ENCODE peak calls at places on chromosomes 3 and 15, in eight cellular contexts. U is Kasumi-1; A is fibroblast of lung; X is activated CD4-positive, alpha-beta T cell treated with anti-CD3 and anti-CD28 coated beads, Interleukin-2, amount 10 ng/mL, durations not matched to agents 7 days and 5 days; F is NCI-H2081; R is C1 segment of cervical spinal cord; I is lower lobe of right lung; P is RWPE1. V is an unnamed sample.
A peak's percentile ranks its signal among the peaks of the same experiment; 100 is the strongest.

GRCh38 chr3:11603628-11604027 is 40.1 kb downstream of the VGLL4 start:
- DNase-seq in U (no peak), R (no peak), P (no peak), F (no peak), I (no peak), A (peak; percentile 94), X (no peak), V (no peak)

GRCh38 chr3:109899930-109900329 is 562.6 kb upstream of the DPPA4 start:
- DNase-seq in F (no peak), R (no peak), A (no peak), I (no peak), P (no peak), U (no peak), X (no peak), V (no peak)

GRCh38 chr15:90552162-90552928 is 22.6 kb downstream of the CRTC3 start:
- DNase-seq in X (no peak), I (no peak), U (no peak), F (no peak), P (no peak), A (peak; percentile 80), R (no peak), V (no peak)

GRCh38 chr15:57692709-57693108 is 13.8 kb upstream of the POLR2M start:
- DNase-seq in I (no peak), X (no peak), A (peak; percentile 72), P (no peak), U (no peak), R (no peak), F (no peak), V (no peak)

GRCh38 chr3:48952510-48953118 is 34.0 kb downstream of the ARIH2 start:
- DNase-seq in I (peak; percentile 49), X (peak; percentile 54), R (no peak), A (no peak), F (peak; percentile 19), P (no peak), U (no peak), V (peak; percentile 40)

GRCh38 chr15:91790826-91791225 is 62.7 kb upstream of the SLCO3A1 start:
- DNase-seq in P (peak; percentile 93), U (no peak), A (no peak), I (no peak), R (no peak), X (no peak), F (no peak), V (no peak)

GRCh38 chr3:13338231-13338630 is 81.9 kb downstream of the NUP210 start:
- DNase-seq in P (no peak), X (no peak), R (no peak), U (no peak), A (no peak), I (no peak), F (no peak), V (no peak)

GRCh38 chr3:37935756-37936666 is 54.6 kb upstream of the VILL start:
- DNase-seq in F (no peak), X (no peak), A (peak; percentile 91), U (no peak), P (peak; percentile 60), I (no peak), R (no peak), V (peak; percentile 48)

GRCh38 chr3:161405836-161406235 is 34.5 kb upstream of the SPTSSB start:
- DNase-seq in X (no peak), P (no peak), U (no peak), F (no peak), R (no peak), I (no peak), A (no peak), V (no peak)

GRCh38 chr15:31471731-31472430 is 145.2 kb downstream of the KLF13 start:
- DNase-seq in P (no peak), U (no peak), F (no peak), A (peak; percentile 88), R (no peak), I (no peak), X (no peak), V (no peak)

GRCh38 chr3:41126961-41127360 is 72.3 kb upstream of the CTNNB1 start:
- DNase-seq in P (no peak), U (no peak), X (no peak), A (no peak), F (no peak), R (no peak), I (no peak), V (no peak)

GRCh38 chr3:98808071-98808470 is 44.9 kb downstream of the ST3GAL6 start:
- DNase-seq in F (no peak), R (no peak), P (no peak), X (no peak), A (no peak), U (no peak), I (no peak), V (no peak)

GRCh38 chr15:70049701-70050445 is 47.8 kb downstream of the TLE3 start:
- DNase-seq in A (no peak), X (no peak), R (no peak), F (no peak), P (no peak), I (peak; percentile 28), U (no peak), V (no peak)

GRCh38 chr3:157093096-157093495 is 66.9 kb downstream of the CCNL1 start:
- DNase-seq in A (no peak), P (no peak), F (no peak), X (no peak), U (no peak), R (no peak), I (no peak), V (no peak)

V was measured in iPS DF 19.7.